ENCODE peak calls at places on chromosomes 7 and 10, in five cellular contexts. Y, E, X, D and S are unnamed samples.

GRCh38 chr7:24284699-24285506 is 913 bp downstream of the NPY start:
- DNase-seq in Y (no peak), E (no peak), X (no peak), D (no peak), S (no peak)

GRCh38 chr10:110076559-110077318 is 69.0 kb downstream of the ADD3 start:
- DNase-seq in Y (peak; percentile 88), E (peak; percentile 51), X (peak; percentile 96), D (peak; percentile 8), S (peak; percentile 50)

GRCh38 chr10:114634607-114634974 is 23.5 kb downstream of the ABLIM1 start:
- DNase-seq in Y (peak; percentile 95), E (no peak), X (peak; percentile 78), D (peak; percentile 24), S (peak; percentile 81)

GRCh38 chr7:130943336-130943901 is 209.4 kb upstream of the KLF14 start:
- DNase-seq in Y (no peak), E (no peak), X (peak; percentile 71), D (no peak), S (no peak)

GRCh38 chr10:65701168-65701776 is 1224.6 kb upstream of the LRRTM3 start:
- DNase-seq in Y (no peak), E (no peak), X (no peak), D (no peak), S (no peak)

GRCh38 chr10:110806335-110806734 is 65.4 kb upstream of the PDCD4 start:
- DNase-seq in Y (no peak), E (no peak), X (no peak), D (no peak), S (no peak)

GRCh38 chr10:119796039-119796438 is 70.2 kb downstream of the INPP5F start:
- DNase-seq in Y (no peak), E (no peak), X (no peak), D (no peak), S (no peak)

GRCh38 chr7:222716-223041 is 30.3 kb downstream of the FAM20C start:
- DNase-seq in Y (no peak), E (no peak), X (no peak), D (no peak), S (no peak)

GRCh38 chr7:97006146-97006950 is 995 bp downstream of the DLX6 start:
- DNase-seq in Y (no peak), E (no peak), X (peak; percentile 55), D (peak; percentile 32), S (no peak)

GRCh38 chr7:71349583-71350481 is 217.9 kb downstream of the GALNT17 start:
- DNase-seq in Y (no peak), E (no peak), X (no peak), D (no peak), S (no peak)

GRCh38 chr7:12865593-12865992 is 178.2 kb downstream of the ARL4A start:
- DNase-seq in Y (no peak), E (no peak), X (peak; percentile 57), D (peak; percentile 12), S (no peak)

GRCh38 chr7:45920543-45921380 is at the start of gene IGFBP3:
- DNase-seq in Y (peak; percentile 67), E (no peak), X (peak; percentile 74), D (peak; percentile 36), S (peak; percentile 66)

GRCh38 chr7:155733582-155734444 is 78.5 kb downstream of the SHH start:
- DNase-seq in Y (no peak), E (no peak), X (no peak), D (no peak), S (no peak)

GRCh38 chr10:102240467-102241036 is 760 bp downstream of the PITX3 start:
- DNase-seq in Y (no peak), E (no peak), X (no peak), D (no peak), S (peak; percentile 35)

GRCh38 chr7:106542550-106543220 is 118.3 kb downstream of the CCDC71L start:
- DNase-seq in Y (peak; percentile 61), E (peak; percentile 73), X (peak; percentile 70), D (peak; percentile 31), S (no peak)

GRCh38 chr10:77622822-77623410 is 14.7 kb downstream of the KCNMA1 start:
- DNase-seq in Y (no peak), E (no peak), X (no peak), D (no peak), S (no peak)

GRCh38 chr10:112307631-112308502 is 24.7 kb downstream of the TECTB start:
- DNase-seq in Y (peak; percentile 36), E (peak; percentile 39), X (peak; percentile 38), D (no peak), S (no peak)

GRCh38 chr10:132054564-132054963 is 11.2 kb upstream of the JAKMIP3 start:
- DNase-seq in Y (no peak), E (no peak), X (no peak), D (no peak), S (no peak)

GRCh38 chr7:82740246-82740848 is 296.8 kb upstream of the CACNA2D1 start:
- DNase-seq in Y (peak; percentile 39), E (peak; percentile 19), X (peak; percentile 40), D (no peak), S (no peak)

GRCh38 chr7:30733691-30734090 is 18.2 kb upstream of the INMT start:
- DNase-seq in Y (no peak), E (no peak), X (no peak), D (no peak), S (no peak)

GRCh38 chr10:114623661-114624294 is 34.3 kb downstream of the ABLIM1 start:
- DNase-seq in Y (peak; percentile 96), E (no peak), X (peak; percentile 84), D (peak; percentile 51), S (no peak)

GRCh38 chr7:92621026-92621540 is 30.9 kb upstream of the FAM133B start:
- DNase-seq in Y (peak; percentile 75), E (peak; percentile 76), X (peak; percentile 78), D (peak; percentile 68), S (peak; percentile 62)

GRCh38 chr10:118278649-118279048 is 63.5 kb downstream of the FAM204A start:
- DNase-seq in Y (peak; percentile 43), E (no peak), X (peak; percentile 56), D (no peak), S (no peak)

DNA sequence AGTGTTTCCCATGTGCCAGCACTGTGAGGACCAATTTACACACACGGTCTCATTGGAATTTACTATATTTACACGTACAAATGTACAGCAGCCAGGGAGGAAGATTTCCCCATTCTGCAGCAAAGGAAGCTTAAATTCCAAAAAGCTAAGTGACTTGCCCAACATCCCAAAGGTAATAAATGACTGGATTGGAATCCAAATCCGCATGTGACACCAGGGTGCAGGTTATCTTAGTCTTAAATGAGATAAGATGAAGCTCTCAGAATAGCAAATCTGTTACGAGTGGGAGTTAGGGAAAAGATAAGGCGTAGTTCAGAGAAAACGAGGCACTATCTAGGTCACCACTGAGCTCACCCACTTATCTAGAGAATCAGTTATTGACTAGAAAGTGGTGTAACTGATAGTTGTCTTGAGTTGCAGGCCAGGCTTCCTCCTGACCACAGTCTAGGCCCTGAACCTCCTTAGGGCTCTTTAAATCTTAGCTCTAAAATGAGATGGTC is 36.6 kb downstream of the FAM107B start:
- DNase-seq in Y (no peak), E (no peak), X (no peak), D (no peak), S (no peak)
- H3K27ac ChIP-seq in Y (no peak overlapping the region), E (peak overlapping the region; percentile 62), X (no peak overlapping the region), D (no peak overlapping the region), S (no peak overlapping the region)

GRCh38 chr7:16816820-16817219 is 12.0 kb upstream of the AGR2 start:
- DNase-seq in Y (no peak), E (no peak), X (no peak), D (no peak), S (peak; percentile 41)

GRCh38 chr7:16822029-16822428 is 17.2 kb upstream of the AGR2 start:
- DNase-seq in Y (no peak), E (no peak), X (no peak), D (no peak), S (no peak)

GRCh38 chr7:16814987-16815386 is 10.2 kb upstream of the AGR2 start:
- DNase-seq in Y (no peak), E (peak; percentile 27), X (no peak), D (no peak), S (no peak)

GRCh38 chr7:16817536-16817935 is 12.7 kb upstream of the AGR2 start:
- DNase-seq in Y (peak; percentile 93), E (no peak), X (peak; percentile 75), D (no peak), S (no peak)

DNA sequence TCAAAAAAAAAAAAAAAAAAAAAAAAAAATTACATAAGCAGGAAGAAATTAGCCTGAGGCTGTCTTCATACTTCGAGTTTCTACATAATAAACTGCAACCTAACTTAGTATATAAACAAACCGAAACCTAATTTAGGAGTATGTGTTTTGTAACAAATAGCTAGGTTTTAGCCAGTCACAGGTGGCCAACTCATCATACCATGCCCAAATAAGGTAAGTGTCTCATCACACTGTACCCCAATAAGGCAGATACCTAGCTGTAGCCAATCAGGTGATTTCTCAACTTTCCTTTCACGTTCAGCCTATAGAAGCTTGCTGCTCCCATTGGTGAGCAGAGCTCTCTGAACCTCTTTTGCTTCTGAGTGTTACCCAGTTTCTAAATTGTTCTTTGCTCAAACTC is 13.9 kb upstream of the AGR2 start:
- DNase-seq in Y (no peak), E (no peak), X (no peak), D (no peak), S (no peak)
- H3K4me1 ChIP-seq in Y (peaks cover 16% of the 10 kb centered on the region), E (peaks cover 14% of the 10 kb centered on the region), X (peaks cover 13% of the 10 kb centered on the region), D (no peaks in the 10 kb centered on the region), S (no peaks in the 10 kb centered on the region)

DNA sequence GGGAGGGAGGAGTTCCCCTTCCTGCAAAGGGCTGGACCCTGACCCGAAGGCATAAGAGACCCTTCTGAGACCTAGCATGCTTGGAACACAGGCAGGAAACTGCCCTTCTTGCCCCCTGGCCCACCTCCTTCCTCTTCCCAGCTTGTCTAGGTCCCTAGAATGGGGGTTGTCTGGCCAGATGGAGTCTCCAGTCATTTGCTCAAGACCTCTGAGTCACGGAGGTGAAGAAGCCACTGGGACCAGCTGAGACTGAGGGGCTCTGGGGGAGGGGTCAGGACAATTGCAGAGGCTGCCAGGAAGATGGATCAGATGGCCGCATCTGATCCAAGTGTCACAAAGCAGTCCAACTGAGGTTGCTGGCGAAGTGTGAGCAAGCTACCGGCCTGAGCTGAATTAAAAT is 46.2 kb downstream of the COL13A1 start:
- DNase-seq in Y (no peak), E (no peak), X (no peak), D (no peak), S (no peak)
- H3K27me3 ChIP-seq in Y (no peaks in the 10 kb centered on the region), E (no peaks in the 10 kb centered on the region), X (no peaks in the 10 kb centered on the region), D (no peaks in the 10 kb centered on the region), S (no peaks in the 10 kb centered on the region)

GRCh38 chr10:14396441-14397048 is 65.8 kb upstream of the FRMD4A start:
- DNase-seq in Y (no peak), E (no peak), X (peak; percentile 6), D (no peak), S (no peak)

GRCh38 chr10:14394179-14394578 is 63.5 kb upstream of the FRMD4A start:
- DNase-seq in Y (no peak), E (no peak), X (no peak), D (no peak), S (no peak)

GRCh38 chr10:14391342-14391741 is 60.6 kb upstream of the FRMD4A start:
- DNase-seq in Y (no peak), E (no peak), X (no peak), D (no peak), S (no peak)

GRCh38 chr10:14399641-14400040 is 68.9 kb upstream of the FRMD4A start:
- DNase-seq in Y (no peak), E (no peak), X (peak; percentile 8), D (no peak), S (no peak)

GRCh38 chr10:14397069-14397468 is 66.3 kb upstream of the FRMD4A start:
- DNase-seq in Y (peak; percentile 73), E (no peak), X (peak; percentile 84), D (no peak), S (peak; percentile 88)
- H3K27ac ChIP-seq in Y (no peak overlapping the region), E (no peak overlapping the region), X (peak overlapping the region; percentile 50), D (no peak overlapping the region), S (peak overlapping the region; percentile 22)